ENCODE peak calls at places on chromosomes 3 and 15, in seven cellular contexts. One of them, this sample, is unnamed.

GRCh38 chr3:46856576-46857471 is 6.4 kb downstream of the MYL3 start:
- DNase-seq in EL: no peak
- DNase-seq in left colon: peak
- DNase-seq in osteoblast: peak
- DNase-seq in NCI-H2171 treated with DMSO at 0.1 percent for 48 hours: no peak
- DNase-seq in C1 segment of cervical spinal cord: no peak
- DNase-seq in putamen: no peak
- DNase-seq in this sample: no peak

GRCh38 chr3:64674591-64675076 is 13.2 kb downstream of the ADAMTS9 start:
- DNase-seq in EL: no peak
- DNase-seq in NCI-H2171 treated with DMSO at 0.1 percent for 48 hours: no peak
- DNase-seq in osteoblast: no peak
- DNase-seq in left colon: no peak
- DNase-seq in C1 segment of cervical spinal cord: no peak
- DNase-seq in putamen: no peak
- DNase-seq in this sample: no peak

GRCh38 chr15:33865416-33865815 is 102.9 kb upstream of the CHRM5 start:
- DNase-seq in EL: peak
- DNase-seq in C1 segment of cervical spinal cord: no peak
- DNase-seq in left colon: no peak
- DNase-seq in putamen: peak
- DNase-seq in NCI-H2171 treated with DMSO at 0.1 percent for 48 hours: no peak
- DNase-seq in osteoblast: no peak
- DNase-seq in this sample: no peak

GRCh38 chr15:79874242-79874641 is 22.6 kb downstream of the MTHFS start:
- DNase-seq in putamen: no peak
- DNase-seq in osteoblast: no peak
- DNase-seq in EL: no peak
- DNase-seq in NCI-H2171 treated with DMSO at 0.1 percent for 48 hours: no peak
- DNase-seq in left colon: no peak
- DNase-seq in C1 segment of cervical spinal cord: no peak
- DNase-seq in this sample: no peak

GRCh38 chr15:60006203-60006782 is 2.2 kb downstream of the FOXB1 start:
- DNase-seq in EL: peak
- DNase-seq in osteoblast: peak
- DNase-seq in left colon: no peak
- DNase-seq in putamen: no peak
- DNase-seq in NCI-H2171 treated with DMSO at 0.1 percent for 48 hours: no peak
- DNase-seq in C1 segment of cervical spinal cord: no peak
- DNase-seq in this sample: no peak

GRCh38 chr15:82851981-82852511 is 42.6 kb downstream of the WHAMM start:
- DNase-seq in NCI-H2171 treated with DMSO at 0.1 percent for 48 hours: no peak
- DNase-seq in C1 segment of cervical spinal cord: no peak
- DNase-seq in osteoblast: peak
- DNase-seq in left colon: no peak
- DNase-seq in putamen: no peak
- DNase-seq in EL: no peak
- DNase-seq in this sample: no peak

GRCh38 chr3:122305818-122306621 is 19.0 kb upstream of the CSTA start:
- DNase-seq in C1 segment of cervical spinal cord: no peak
- DNase-seq in left colon: peak
- DNase-seq in NCI-H2171 treated with DMSO at 0.1 percent for 48 hours: no peak
- DNase-seq in putamen: no peak
- DNase-seq in EL: no peak
- DNase-seq in osteoblast: no peak
- DNase-seq in this sample: no peak

GRCh38 chr3:113535898-113536297 is 3.5 kb downstream of the SIDT1 start:
- DNase-seq in putamen: no peak
- DNase-seq in osteoblast: peak
- DNase-seq in EL: no peak
- DNase-seq in C1 segment of cervical spinal cord: no peak
- DNase-seq in NCI-H2171 treated with DMSO at 0.1 percent for 48 hours: no peak
- DNase-seq in left colon: no peak
- DNase-seq in this sample: no peak

GRCh38 chr3:133211449-133211848 is 173.3 kb downstream of the TMEM108 start:
- DNase-seq in left colon: no peak
- DNase-seq in putamen: peak
- DNase-seq in C1 segment of cervical spinal cord: no peak
- DNase-seq in osteoblast: no peak
- DNase-seq in NCI-H2171 treated with DMSO at 0.1 percent for 48 hours: no peak
- DNase-seq in EL: no peak
- DNase-seq in this sample: peak

GRCh38 chr3:195250473-195251251 is 20.3 kb downstream of the XXYLT1 start:
- DNase-seq in left colon: peak
- DNase-seq in osteoblast: no peak
- DNase-seq in NCI-H2171 treated with DMSO at 0.1 percent for 48 hours: peak
- DNase-seq in EL: no peak
- DNase-seq in putamen: no peak
- DNase-seq in C1 segment of cervical spinal cord: no peak
- DNase-seq in this sample: no peak

GRCh38 chr3:11304160-11304559 is 32.0 kb downstream of the ATG7 start:
- DNase-seq in osteoblast: no peak
- DNase-seq in NCI-H2171 treated with DMSO at 0.1 percent for 48 hours: no peak
- DNase-seq in putamen: no peak
- DNase-seq in EL: no peak
- DNase-seq in left colon: no peak
- DNase-seq in C1 segment of cervical spinal cord: no peak
- DNase-seq in this sample: no peak

GRCh38 chr15:68596691-68597090 is 17.9 kb downstream of the CORO2B start:
- DNase-seq in EL: no peak
- DNase-seq in putamen: no peak
- DNase-seq in NCI-H2171 treated with DMSO at 0.1 percent for 48 hours: no peak
- DNase-seq in osteoblast: no peak
- DNase-seq in left colon: no peak
- DNase-seq in C1 segment of cervical spinal cord: no peak
- DNase-seq in this sample: no peak

GRCh38 chr3:12716605-12717121 is 42.4 kb downstream of the TMEM40 start:
- DNase-seq in putamen: no peak
- DNase-seq in EL: peak
- DNase-seq in osteoblast: no peak
- DNase-seq in C1 segment of cervical spinal cord: no peak
- DNase-seq in NCI-H2171 treated with DMSO at 0.1 percent for 48 hours: no peak
- DNase-seq in left colon: no peak
- DNase-seq in this sample: no peak

GRCh38 chr3:154819491-154819890 is 260.6 kb upstream of the MME start:
- DNase-seq in osteoblast: no peak
- DNase-seq in left colon: no peak
- DNase-seq in EL: no peak
- DNase-seq in putamen: no peak
- DNase-seq in NCI-H2171 treated with DMSO at 0.1 percent for 48 hours: no peak
- DNase-seq in C1 segment of cervical spinal cord: no peak
- DNase-seq in this sample: no peak

GRCh38 chr15:40926659-40927496 is 2.3 kb upstream of the DLL4 start:
- DNase-seq in left colon: no peak
- DNase-seq in putamen: no peak
- DNase-seq in C1 segment of cervical spinal cord: no peak
- DNase-seq in NCI-H2171 treated with DMSO at 0.1 percent for 48 hours: no peak
- DNase-seq in EL: no peak
- DNase-seq in osteoblast: peak
- DNase-seq in this sample: no peak

GRCh38 chr15:95175914-95176658 is 944.7 kb downstream of the MCTP2 start:
- DNase-seq in EL: peak
- DNase-seq in C1 segment of cervical spinal cord: no peak
- DNase-seq in left colon: no peak
- DNase-seq in osteoblast: no peak
- DNase-seq in putamen: no peak
- DNase-seq in NCI-H2171 treated with DMSO at 0.1 percent for 48 hours: no peak
- DNase-seq in this sample: no peak

GRCh38 chr15:32991544-32992192 is 202.8 kb downstream of the FMN1 start:
- DNase-seq in left colon: no peak
- DNase-seq in NCI-H2171 treated with DMSO at 0.1 percent for 48 hours: no peak
- DNase-seq in osteoblast: no peak
- DNase-seq in C1 segment of cervical spinal cord: no peak
- DNase-seq in putamen: no peak
- DNase-seq in EL: no peak
- DNase-seq in this sample: no peak

GRCh38 chr15:101526021-101526420 is 36.5 kb upstream of the PCSK6 start:
- DNase-seq in C1 segment of cervical spinal cord: no peak
- DNase-seq in putamen: no peak
- DNase-seq in left colon: no peak
- DNase-seq in EL: no peak
- DNase-seq in osteoblast: peak
- DNase-seq in NCI-H2171 treated with DMSO at 0.1 percent for 48 hours: no peak
- DNase-seq in this sample: no peak

GRCh38 chr15:74710349-74711094 is 14.7 kb upstream of the EDC3 start:
- DNase-seq in EL: no peak
- DNase-seq in osteoblast: no peak
- DNase-seq in C1 segment of cervical spinal cord: no peak
- DNase-seq in NCI-H2171 treated with DMSO at 0.1 percent for 48 hours: no peak
- DNase-seq in putamen: no peak
- DNase-seq in left colon: no peak
- DNase-seq in this sample: no peak